ENCODE peak calls at places on chromosomes 13 and 19, in four cellular contexts. B is GM12878, W is K562, N is HepG2. S is an unnamed sample.

GRCh38 chr19:41990028-41990427 is 4.0 kb downstream of the ATP1A3 start:
- DNase-seq in W (no peak), B (no peak), N (no peak), S (no peak)

GRCh38 chr19:43784981-43785808 is 4.4 kb upstream of the KCNN4 start:
- DNase-seq in B (no peak), W (peak; percentile 76), N (peak; percentile 60), S (peak; percentile 76)

GRCh38 chr13:30871713-30872029 is 34.4 kb upstream of the MEDAG start:
- DNase-seq in N (no peak), W (no peak), B (no peak), S (no peak)

GRCh38 chr13:108402850-108403249 is 133.3 kb downstream of the TNFSF13B start:
- DNase-seq in W (no peak), N (no peak), B (no peak), S (no peak)

GRCh38 chr13:66887088-66887487 is 343.0 kb downstream of the PCDH9 start:
- DNase-seq in N (no peak), B (peak; percentile 13), W (no peak), S (no peak)

GRCh38 chr19:39162441-39163043 is 34.2 kb upstream of the NCCRP1 start:
- DNase-seq in W (no peak), N (no peak), B (no peak), S (no peak)

GRCh38 chr13:68749801-68750200 is 1357.8 kb upstream of the ATXN8OS start:
- DNase-seq in W (no peak), N (no peak), B (no peak), S (no peak)

GRCh38 chr19:28185646-28186045 is 1027.3 kb downstream of the UQCRFS1 start:
- DNase-seq in N (no peak), B (no peak), W (no peak), S (no peak)

GRCh38 chr13:33379597-33379996 is 94.0 kb upstream of the STARD13 start:
- DNase-seq in B (no peak), N (peak; percentile 43), W (no peak), S (no peak)

GRCh38 chr19:33291623-33292534 is 10.5 kb downstream of the CEBPA start:
- DNase-seq in W (no peak), N (no peak), B (no peak), S (no peak)

GRCh38 chr13:97307882-97308624 is 85.9 kb downstream of the MBNL2 start:
- DNase-seq in N (peak; percentile 81), W (no peak), B (no peak), S (no peak)

GRCh38 chr13:30976041-30976440 is 43.6 kb downstream of the TEX26 start:
- DNase-seq in N (no peak), B (no peak), W (no peak), S (no peak)

GRCh38 chr19:46721269-46722003 is 4.5 kb upstream of the PRKD2 start:
- DNase-seq in B (no peak), N (peak; percentile 50), W (peak; percentile 63), S (no peak)

GRCh38 chr19:30168760-30169159 is 203.4 kb upstream of the ZNF536 start:
- DNase-seq in B (no peak), N (no peak), W (no peak), S (no peak)

DNA sequence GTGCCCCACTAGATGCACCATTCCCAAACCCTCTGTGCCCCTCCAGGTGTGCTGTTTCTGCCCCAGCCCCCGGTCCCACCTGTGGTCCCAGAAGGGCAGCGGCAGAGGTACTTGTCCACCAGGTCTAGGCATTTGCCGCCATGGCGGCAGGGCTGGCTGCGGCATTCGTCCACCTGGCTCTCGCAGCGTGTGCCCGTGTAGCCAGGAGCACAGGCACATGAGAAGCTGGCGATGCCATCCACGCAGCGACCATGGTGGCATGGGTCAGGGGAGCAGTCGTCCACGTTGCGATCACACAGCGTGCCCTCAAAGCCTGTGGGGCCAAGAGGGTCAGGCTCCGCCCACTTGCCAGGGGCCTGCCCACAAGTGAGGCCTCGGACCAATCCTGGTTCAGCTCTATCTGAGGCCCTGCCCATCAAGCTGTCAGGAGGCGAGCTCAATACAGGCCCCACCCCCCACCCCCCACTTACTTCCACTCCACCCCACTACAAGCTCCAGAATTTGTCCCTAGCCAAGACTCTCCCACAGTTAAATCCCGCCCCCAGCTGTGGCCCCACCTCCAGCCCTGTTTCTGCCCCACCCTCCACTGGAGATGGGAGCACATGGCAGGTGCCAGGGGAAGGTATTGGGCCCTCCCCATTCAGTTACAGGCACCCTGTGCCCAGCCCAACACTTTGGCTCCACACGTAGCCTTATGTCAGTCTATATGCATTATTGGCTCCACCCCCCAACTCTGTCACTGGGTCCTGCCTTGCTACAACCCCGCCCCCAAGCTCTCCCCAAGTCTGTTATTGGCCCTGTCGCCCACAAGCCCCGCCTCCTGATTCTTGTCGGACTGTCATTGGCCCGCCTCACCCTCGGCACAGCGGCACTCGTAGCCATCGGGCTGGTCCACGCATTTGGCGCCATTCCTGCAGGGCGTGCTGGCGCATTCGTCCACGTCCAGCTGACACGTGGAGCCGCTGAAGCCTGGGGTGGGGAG is 13.5 kb downstream of the NOTCH3 start:
- DNase-seq in B (no peak), W (peak; percentile 73), N (no peak), S (peak; percentile 49)
- TF ChIP-seq FOXM1 in B (no peak), W (no peak), N (no peak), S (no peak)

GRCh38 chr13:74132768-74133656 is 1.2 kb downstream of the KLF12 start:
- DNase-seq in W (no peak), B (no peak), N (no peak), S (peak; percentile 51)

GRCh38 chr13:74133657-74134201 is 475 bp downstream of the KLF12 start:
- DNase-seq in B (peak; percentile 64), W (no peak), N (peak; percentile 35), S (peak; percentile 87)

GRCh38 chr13:74134226-74134776 is at the start of gene KLF12:
- DNase-seq in N (peak; percentile 59), W (peak; percentile 39), B (peak; percentile 69), S (peak; percentile 97)

GRCh38 chr13:74131206-74131605 is 3.0 kb downstream of the KLF12 start:
- DNase-seq in B (no peak), N (peak; percentile 58), W (no peak), S (no peak)

DNA sequence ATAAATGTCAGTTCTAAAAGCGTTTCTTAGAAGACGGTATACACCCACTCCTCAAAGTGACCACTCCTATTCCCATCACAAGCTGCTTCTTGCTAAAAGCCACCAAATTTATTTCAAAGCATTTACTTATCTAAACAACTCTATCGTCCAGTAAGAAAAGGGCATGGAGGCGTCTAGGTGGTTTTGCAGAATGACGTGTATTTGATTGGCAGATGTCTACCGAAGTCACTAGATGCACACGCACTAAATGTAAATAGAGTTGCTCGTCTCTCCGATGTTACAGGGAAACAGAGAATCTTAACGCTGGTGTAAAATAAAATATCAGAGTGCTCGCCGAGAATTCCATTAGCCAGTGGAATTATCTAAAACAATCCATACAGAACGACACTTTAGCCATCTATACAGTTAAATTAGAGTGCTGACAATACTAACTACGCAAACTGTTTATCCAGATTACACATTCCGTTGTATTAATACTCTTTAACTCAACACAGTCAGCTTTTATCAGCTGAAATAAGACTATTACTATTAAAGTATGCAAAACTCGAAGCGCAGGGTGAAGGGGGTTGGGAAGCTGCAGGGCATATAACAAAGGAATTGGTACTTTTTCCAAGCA is 1.9 kb downstream of the KLF12 start:
- DNase-seq in N (peak; percentile 15), W (no peak), B (no peak), S (peak; percentile 47)
- TF ChIP-seq TARDBP in N (no peak), W (no peak), B (no peak), S (no peak)

GRCh38 chr13:113208424-113209335 is at the start of gene PCID2:
- DNase-seq in B (peak; percentile 48), N (peak; percentile 82), W (peak; percentile 86), S (peak; percentile 73)

GRCh38 chr13:113209336-113209879 is at the start of gene CUL4A:
- DNase-seq in N (peak; percentile 61), B (no peak), W (peak; percentile 74), S (peak; percentile 45)

GRCh38 chr13:113205428-113205931 is 3.0 kb downstream of the PCID2 start:
- DNase-seq in B (no peak), W (no peak), N (no peak), S (no peak)

GRCh38 chr13:113209880-113210421 is 538 bp downstream of the CUL4A start:
- DNase-seq in W (peak; percentile 21), N (peak; percentile 32), B (no peak), S (peak; percentile 13)

GRCh38 chr13:113207890-113208423 is 512 bp downstream of the PCID2 start:
- DNase-seq in B (no peak), N (peak; percentile 26), W (no peak), S (peak; percentile 22)
- TF ChIP-seq BHLHE40 in B (peak; percentile 42), N (peak; percentile 42), W (peak; percentile 43), S (no peak)

GRCh38 chr13:80276371-80277289 is 64.3 kb downstream of the SPRY2 start:
- DNase-seq in B (no peak), W (no peak), N (peak; percentile 15), S (peak; percentile 39)
- TF ChIP-seq FOXM1 in B (no peak), W (no peak), N (no peak), S (no peak)

GRCh38 chr19:13097331-13098258 is 5.1 kb downstream of the LYL1 start:
- DNase-seq in W (peak; percentile 83), B (no peak), N (no peak), S (no peak)
- TF ChIP-seq TARDBP in W (no peak), B (no peak), N (no peak), S (no peak)

DNA sequence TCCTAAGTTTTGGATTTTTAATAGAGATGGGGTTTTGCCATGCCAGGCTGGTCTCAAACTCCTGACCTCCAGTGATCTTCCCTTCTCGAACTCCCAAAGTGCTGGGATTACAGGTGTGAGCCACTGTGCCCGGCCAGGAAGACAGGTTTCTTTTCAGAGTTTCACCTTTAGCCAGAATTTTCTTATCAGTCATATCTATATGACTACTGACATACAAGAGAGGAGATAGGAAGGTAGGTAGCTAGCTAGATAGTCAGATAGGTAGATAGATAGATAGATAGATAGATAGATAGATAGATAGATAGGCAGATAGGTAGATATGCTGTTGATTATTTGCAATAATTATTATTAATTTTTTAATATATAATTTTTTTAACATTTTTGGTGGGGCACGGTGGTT is 7.6 kb downstream of the CBLC start:
- DNase-seq in B (no peak), W (no peak), N (no peak), S (no peak)
- TF ChIP-seq BHLHE40 in B (no peak), W (no peak), N (no peak), S (no peak)

GRCh38 chr13:21813844-21814243 is 143.0 kb downstream of the FGF9 start:
- DNase-seq in N (no peak), B (no peak), W (no peak), S (no peak)
- TF ChIP-seq FOXM1 in N (no peak), B (no peak), W (no peak), S (no peak)

GRCh38 chr19:50192463-50193211 is 10.8 kb upstream of the MYH14 start:
- DNase-seq in N (no peak), B (no peak), W (no peak), S (no peak)

GRCh38 chr19:50189326-50189725 is 14.1 kb upstream of the MYH14 start:
- DNase-seq in B (no peak), W (no peak), N (no peak), S (no peak)

GRCh38 chr19:50190439-50190891 is 13.0 kb upstream of the MYH14 start:
- DNase-seq in B (peak; percentile 37), W (no peak), N (no peak), S (no peak)

GRCh38 chr19:50187937-50188336 is 15.5 kb upstream of the MYH14 start:
- DNase-seq in B (no peak), W (no peak), N (no peak), S (no peak)

DNA sequence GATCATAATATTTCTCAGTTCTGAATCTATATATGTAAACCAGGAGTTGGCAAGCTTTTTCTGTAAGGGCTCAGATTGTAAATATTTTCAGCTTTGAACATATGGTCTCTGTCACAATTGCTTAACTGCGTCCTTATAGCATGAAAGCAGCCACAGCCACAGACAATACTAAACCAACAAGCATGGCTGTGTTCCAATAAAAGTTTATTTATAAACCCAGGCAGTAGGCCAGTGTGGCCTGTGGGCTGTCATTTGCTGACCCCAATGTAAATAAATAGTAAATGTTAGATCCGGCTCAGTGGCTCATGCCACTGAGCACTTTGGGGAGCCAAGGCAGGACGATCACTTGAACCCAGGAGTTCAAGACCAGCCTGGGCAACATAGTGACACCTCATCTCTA is 12.2 kb upstream of the MYH14 start:
- DNase-seq in W (no peak), B (peak; percentile 13), N (no peak), S (no peak)
- TF ChIP-seq TARDBP in W (no peak), B (no peak), N (no peak), S (no peak)

S was measured in HEK293T.